ENCODE peak calls at places on chromosomes 3 and 15, in five cellular contexts. L, C, P, S and Y are unnamed samples. For H3K36me3 and H3K9me3, the result is how much of the 10 kb centered on the place peaks cover.

GRCh38 chr15:59946084-59946483 is 58.0 kb upstream of the FOXB1 start:
- DNase-seq in L (no peak), C (no peak), P (no peak), S (no peak), Y (no peak)

GRCh38 chr15:97316362-97316761 is 644.1 kb upstream of the ARRDC4 start:
- DNase-seq in S (no peak), L (no peak), C (no peak), P (no peak), Y (no peak)

GRCh38 chr15:59299919-59300617 is 72.6 kb downstream of the MYO1E start:
- DNase-seq in L (peak), S (peak), P (peak), C (no peak), Y (no peak)

GRCh38 chr3:110343376-110343775 is 728.2 kb upstream of the NECTIN3 start:
- DNase-seq in L (no peak), P (no peak), C (no peak), S (no peak), Y (no peak)

GRCh38 chr3:149336925-149337324 is 3.5 kb upstream of the TM4SF18 start:
- DNase-seq in L (no peak), S (no peak), P (no peak), C (no peak), Y (no peak)

GRCh38 chr15:77013786-77014136 is 18.8 kb downstream of the PSTPIP1 start:
- DNase-seq in P (peak), C (no peak), S (no peak), L (no peak), Y (no peak)

GRCh38 chr15:59237854-59238252 is 31.2 kb downstream of the LDHAL6B start:
- DNase-seq in L (no peak), C (no peak), P (no peak), S (no peak), Y (no peak)

GRCh38 chr3:190169877-190170276 is 49.2 kb upstream of the P3H2 start:
- DNase-seq in S (no peak), C (no peak), P (no peak), L (no peak), Y (no peak)

GRCh38 chr3:102163039-102163817 is 271.6 kb upstream of the ZPLD1 start:
- DNase-seq in L (peak), P (no peak), C (no peak), S (no peak), Y (peak)

GRCh38 chr3:23921052-23921511 is 4.2 kb downstream of the RPL15 start:
- DNase-seq in L (no peak), S (no peak), P (no peak), C (no peak), Y (no peak)

GRCh38 chr15:78045189-78045588 is 32.3 kb downstream of the TBC1D2B start:
- DNase-seq in C (no peak), L (no peak), S (no peak), P (no peak), Y (no peak)

GRCh38 chr15:101709466-101709865 is 14.8 kb downstream of the TARS3 start:
- DNase-seq in L (no peak), P (no peak), S (no peak), C (peak), Y (no peak)
- H3K36me3 ChIP-seq in L (under half), P (half or more), S (under half), C (half or more), Y (half or more)

DNA sequence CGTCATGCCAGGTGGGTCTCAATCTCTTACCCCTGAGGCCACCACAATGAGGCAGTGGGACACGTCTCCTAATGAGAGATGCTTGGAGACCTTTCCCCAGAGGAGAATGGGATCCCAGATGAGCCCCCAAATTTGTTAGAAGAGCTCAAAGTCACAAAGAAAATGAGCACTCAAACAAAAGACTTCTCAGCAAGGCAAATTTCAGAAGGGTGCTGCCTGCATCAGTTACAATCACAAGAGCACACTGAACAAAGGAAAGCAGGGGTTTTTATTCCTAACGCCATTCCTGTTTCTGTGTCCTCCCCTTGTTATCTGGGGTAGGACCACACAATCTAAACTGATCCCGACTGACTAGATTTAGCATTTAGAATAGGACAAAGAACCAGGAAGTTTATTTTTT is 50.1 kb downstream of the DLG1 start:
- DNase-seq in C (no peak), P (no peak), L (no peak), S (no peak), Y (no peak)
- H3K9me3 ChIP-seq in C (under half), P (under half), L (under half), S (under half), Y (under half)

DNA sequence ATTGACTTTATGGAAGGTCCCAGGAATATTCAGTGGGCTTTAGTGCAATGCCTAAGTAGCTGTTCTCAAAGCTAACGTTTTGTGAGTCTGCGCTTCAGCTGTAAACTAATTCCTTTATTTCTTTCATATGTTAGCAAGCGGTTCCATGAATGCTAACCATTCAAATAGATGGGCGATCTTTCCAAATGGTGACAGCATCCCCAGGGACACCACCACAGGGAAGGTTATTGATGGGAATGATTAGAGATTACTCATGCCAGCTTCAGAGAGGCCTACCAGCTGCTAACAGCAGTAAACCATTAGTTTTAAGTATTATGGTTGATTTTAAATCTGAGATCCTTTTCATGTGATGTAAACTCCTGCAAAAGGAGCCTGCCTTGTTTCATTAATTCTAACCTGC is 405.6 kb upstream of the MCTP2 start:
- DNase-seq in C (no peak), P (no peak), L (no peak), S (no peak), Y (no peak)
- TF ChIP-seq POLR2AphosphoS5 in C (no peak), P (no peak), L (no peak), S (no peak), Y (no peak)

GRCh38 chr15:52056001-52056400 is 37.0 kb downstream of the MAPK6 start:
- DNase-seq in P (no peak), S (no peak), L (no peak), C (no peak), Y (no peak)

GRCh38 chr15:52050416-52050815 is 31.4 kb downstream of the MAPK6 start:
- DNase-seq in P (no peak), S (no peak), C (no peak), L (no peak), Y (no peak)

GRCh38 chr15:52054381-52054780 is 35.4 kb downstream of the MAPK6 start:
- DNase-seq in S (no peak), P (no peak), L (no peak), C (no peak), Y (no peak)

GRCh38 chr15:52056496-52056895 is 37.5 kb downstream of the MAPK6 start:
- DNase-seq in C (no peak), L (no peak), S (no peak), P (no peak), Y (no peak)

DNA sequence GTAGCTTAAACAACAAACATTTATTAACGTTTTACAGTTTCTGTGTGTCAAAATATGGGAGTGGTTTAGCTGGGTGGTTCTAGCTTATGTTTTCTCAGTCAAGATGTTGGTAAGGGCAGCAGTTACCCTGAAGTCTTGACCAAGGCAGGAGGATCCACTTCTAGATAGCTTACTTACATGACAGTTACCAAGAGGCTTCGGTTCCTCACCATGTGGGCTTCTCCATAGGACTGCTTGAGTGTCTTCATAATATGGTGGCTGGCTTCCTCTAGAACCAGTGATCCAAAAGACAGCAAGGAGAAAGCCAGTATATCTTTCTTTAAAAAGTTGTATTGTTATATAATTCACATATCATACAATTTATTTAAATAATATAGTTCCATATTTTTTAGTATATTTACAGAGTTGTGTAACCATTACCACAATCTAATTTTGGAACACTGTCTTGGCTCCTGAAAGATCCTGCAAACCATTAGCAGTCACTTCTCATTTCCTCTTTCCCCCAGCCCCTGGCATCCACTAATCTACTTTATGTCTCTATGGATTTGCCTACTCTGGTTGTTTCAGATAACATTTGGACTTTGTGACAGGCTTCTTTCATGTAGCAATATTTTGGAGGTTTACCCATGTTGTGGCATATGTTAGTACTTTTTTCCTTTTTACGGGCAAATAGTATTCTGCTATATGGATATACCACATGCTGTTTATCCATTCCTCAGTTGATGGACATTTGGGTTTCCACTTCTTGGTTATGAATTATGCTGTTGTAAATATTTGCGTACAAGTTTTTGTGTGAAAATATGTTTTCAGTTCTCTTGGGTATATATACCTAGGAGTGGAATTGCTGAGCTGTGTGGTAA is 33.3 kb downstream of the MAPK6 start:
- DNase-seq in P (no peak), L (no peak), S (no peak), C (no peak), Y (no peak)
- H3K36me3 ChIP-seq in P (half or more), L (under half), S (under half), C (under half), Y (under half)

DNA sequence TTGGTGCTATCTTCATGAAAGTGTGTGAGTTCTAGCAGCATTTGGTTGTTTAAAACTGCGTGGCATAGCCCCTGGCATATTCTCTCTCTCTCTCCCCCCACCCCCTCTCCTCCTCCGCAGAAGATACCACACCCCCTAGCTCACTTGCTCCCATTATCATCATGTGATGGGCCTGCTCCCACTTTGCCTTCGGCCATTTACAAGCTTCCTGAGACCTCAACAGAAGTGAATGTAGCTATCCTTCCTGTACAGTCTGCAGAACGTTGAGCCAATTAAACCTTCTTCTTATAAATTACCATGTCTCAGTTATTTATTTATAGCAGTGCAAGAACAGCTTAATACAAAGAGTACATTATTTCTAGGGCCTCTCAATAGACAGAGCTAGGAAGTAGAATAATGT is 1032.5 kb upstream of the CADM2 start:
- DNase-seq in S (no peak), P (no peak), C (no peak), L (no peak), Y (no peak)
- H3K9me3 ChIP-seq in S (under half), P (under half), C (under half), L (under half), Y (under half)

DNA sequence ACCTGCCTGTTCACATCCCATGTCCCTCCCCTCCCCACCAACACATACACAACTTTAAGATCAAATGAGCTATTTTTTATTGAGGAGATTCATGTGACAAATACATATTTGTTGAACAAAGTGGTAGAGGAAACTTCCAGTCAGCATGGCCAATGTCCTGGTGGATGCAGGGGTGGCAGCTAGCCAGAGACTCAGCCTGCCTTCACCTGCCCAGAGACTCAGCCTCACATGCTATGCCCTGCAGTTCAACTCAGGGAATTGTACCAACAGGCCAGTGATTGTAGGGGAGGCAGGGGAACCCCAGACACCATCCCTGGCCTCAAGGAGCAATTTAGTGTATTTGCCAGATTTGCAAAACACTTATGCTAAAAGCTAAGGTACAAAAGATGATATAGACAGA is 136.6 kb downstream of the OPA1 start:
- DNase-seq in L (peak), C (peak), S (peak), P (no peak), Y (no peak)
- TF ChIP-seq POLR2AphosphoS5 in L (no peak), C (no peak), S (no peak), P (no peak), Y (no peak)

GRCh38 chr3:123092243-123092642 is 25.4 kb downstream of the PDIA5 start:
- DNase-seq in C (no peak), S (no peak), P (peak), L (no peak), Y (no peak)
- H3K36me3 ChIP-seq in C (under half), S (under half), P (under half), L (under half), Y (under half)

GRCh38 chr3:6577584-6577983 is 283.3 kb upstream of the GRM7 start:
- DNase-seq in C (no peak), S (no peak), L (no peak), P (no peak), Y (no peak)

GRCh38 chr3:6578526-6578925 is 282.4 kb upstream of the GRM7 start:
- DNase-seq in P (no peak), S (no peak), C (no peak), L (no peak), Y (no peak)

GRCh38 chr3:6585360-6585759 is 275.6 kb upstream of the GRM7 start:
- DNase-seq in L (no peak), P (no peak), C (no peak), S (no peak), Y (no peak)

GRCh38 chr3:6580808-6581207 is 280.1 kb upstream of the GRM7 start:
- DNase-seq in S (no peak), L (no peak), P (no peak), C (no peak), Y (no peak)
- H3K9me3 ChIP-seq in S (under half), L (under half), P (under half), C (under half), Y (under half)

GRCh38 chr3:183254816-183255730 is 2.0 kb downstream of the B3GNT5 start:
- DNase-seq in L (no peak), S (no peak), C (no peak), P (no peak), Y (no peak)
- TF ChIP-seq POLR2AphosphoS5 in L (no peak), S (no peak), C (no peak), P (no peak), Y (no peak)

DNA sequence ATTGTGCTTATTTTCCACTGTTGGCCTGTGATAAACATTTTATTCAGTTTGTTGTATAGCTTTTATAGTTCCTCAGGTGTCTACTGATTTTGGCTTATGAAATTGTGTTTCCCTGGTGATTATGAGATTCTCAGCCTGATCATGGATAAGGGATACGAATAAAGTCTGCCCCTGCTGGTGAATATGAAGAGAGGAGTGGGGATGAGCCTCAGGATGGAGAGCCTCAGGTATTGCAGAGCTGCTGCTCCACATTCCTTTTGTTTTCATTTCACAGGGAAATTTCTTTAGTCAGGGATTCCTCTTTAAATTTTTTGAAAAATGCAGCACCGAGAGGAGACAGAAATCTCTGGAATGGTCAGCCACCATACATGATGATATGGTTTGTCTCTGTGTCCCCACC is 14.7 kb upstream of the RAB6B start:
- DNase-seq in L (no peak), C (no peak), P (no peak), S (no peak), Y (no peak)
- H3K36me3 ChIP-seq in L (under half), C (under half), P (under half), S (under half), Y (under half)